ENCODE peak calls at places on chromosomes 1 and 21, in five cellular contexts. D, K, T, P and S are unnamed samples.

GRCh38 chr1:183912265-183912886 is 107.5 kb downstream of the RGL1 start:
- DNase-seq in T (no peak), P (no peak), K (no peak), D (no peak), S (no peak)

GRCh38 chr1:22848374-22848773 is 124.3 kb downstream of the LACTBL1 start:
- DNase-seq in T (no peak), P (no peak), K (no peak), D (no peak), S (no peak)

GRCh38 chr1:9589719-9590157 is 1.0 kb downstream of the TMEM201 start:
- DNase-seq in K (no peak), D (no peak), T (no peak), P (no peak), S (no peak)

GRCh38 chr1:203408485-203409229 is 57.7 kb upstream of the FMOD start:
- DNase-seq in K (no peak), P (no peak), D (no peak), T (peak), S (no peak)

GRCh38 chr1:109163549-109163948 is 49.6 kb downstream of the ELAPOR1 start:
- DNase-seq in K (no peak), T (no peak), D (no peak), P (no peak), S (no peak)

GRCh38 chr1:2411801-2412394 is 466 bp downstream of the PEX10 start:
- DNase-seq in T (peak), P (no peak), K (no peak), D (peak), S (peak)

GRCh38 chr1:53541761-53542550 is 82.8 kb downstream of the DMRTB1 start:
- DNase-seq in D (no peak), T (no peak), P (peak), K (no peak), S (no peak)

GRCh38 chr1:225567789-225568188 is 85.1 kb downstream of the ENAH start:
- DNase-seq in T (no peak), P (no peak), K (no peak), D (no peak), S (no peak)

GRCh38 chr1:109981128-109981379 is 3.5 kb upstream of the AHCYL1 start:
- DNase-seq in T (no peak), P (no peak), K (no peak), D (no peak), S (no peak)

GRCh38 chr1:117857434-117857833 is 72.0 kb downstream of the GDAP2 start:
- DNase-seq in T (no peak), P (no peak), D (no peak), K (no peak), S (no peak)

GRCh38 chr1:6098303-6099215 is 52.9 kb downstream of the KCNAB2 start:
- DNase-seq in K (peak), P (no peak), T (no peak), D (no peak), S (no peak)

GRCh38 chr1:167661527-167662436 is 31.8 kb downstream of the RCSD1 start:
- DNase-seq in T (no peak), D (no peak), K (no peak), P (no peak), S (no peak)

GRCh38 chr21:31873696-31874599 is 1.1 kb downstream of the HUNK start:
- DNase-seq in P (no peak), K (peak), T (no peak), D (peak), S (peak)

GRCh38 chr1:116879478-116880133 is 30.1 kb upstream of the PTGFRN start:
- DNase-seq in T (peak), K (peak), D (no peak), P (no peak), S (no peak)

GRCh38 chr1:105636052-105636451 is 1420.4 kb upstream of the PRMT6 start:
- DNase-seq in K (no peak), D (no peak), T (no peak), P (no peak), S (no peak)

GRCh38 chr1:6172549-6172948 is 7.6 kb downstream of the CHD5 start:
- DNase-seq in K (peak), P (no peak), T (no peak), D (peak), S (no peak)

GRCh38 chr1:36654586-36654985 is 171.9 kb upstream of the CSF3R start:
- DNase-seq in D (no peak), P (no peak), K (no peak), T (no peak), S (no peak)

GRCh38 chr1:78101514-78101913 is 55.7 kb downstream of the GIPC2 start:
- DNase-seq in K (no peak), D (no peak), T (no peak), P (peak), S (no peak)

GRCh38 chr1:58041621-58042020 is 504.9 kb downstream of the OMA1 start:
- DNase-seq in T (no peak), P (no peak), D (no peak), K (no peak), S (no peak)

GRCh38 chr1:2443285-2444137 is 31.1 kb upstream of the PEX10 start:
- DNase-seq in D (no peak), P (no peak), K (peak), T (no peak), S (no peak)

GRCh38 chr1:245060684-245061374 is 94.0 kb upstream of the KIF26B start:
- DNase-seq in K (peak), P (no peak), D (no peak), T (no peak), S (no peak)

GRCh38 chr1:172272087-172272486 is 148.4 kb upstream of the C1orf105 start:
- DNase-seq in K (no peak), T (no peak), P (no peak), D (no peak), S (no peak)

GRCh38 chr1:6588893-6589481 is 9.2 kb downstream of the ZBTB48 start:
- DNase-seq in D (no peak), T (no peak), P (no peak), K (no peak), S (no peak)

GRCh38 chr1:203475012-203475981 is at the start of gene PRELP:
- DNase-seq in P (no peak), T (peak), K (peak), D (no peak), S (no peak)

GRCh38 chr1:186511761-186512637 is 51.1 kb upstream of the PDC start:
- DNase-seq in K (no peak), T (no peak), D (no peak), P (no peak), S (no peak)

GRCh38 chr1:117257291-117257690 is 46.6 kb upstream of the VTCN1 start:
- DNase-seq in P (no peak), T (no peak), D (no peak), K (no peak), S (no peak)

GRCh38 chr1:64881281-64881680 is 85.1 kb downstream of the JAK1 start:
- DNase-seq in K (no peak), T (no peak), D (no peak), P (no peak), S (no peak)
- TF ChIP-seq POLR2AphosphoS5 in K (no peak), T (no peak), D (no peak), P (no peak), S (no peak)

GRCh38 chr1:28509705-28510349 is 4.0 kb downstream of the RCC1 start:
- DNase-seq in K (no peak), T (no peak), D (no peak), P (no peak), S (no peak)
- TF ChIP-seq POLR2AphosphoS5 in K (peak), T (no peak), D (peak), P (peak), S (peak)

DNA sequence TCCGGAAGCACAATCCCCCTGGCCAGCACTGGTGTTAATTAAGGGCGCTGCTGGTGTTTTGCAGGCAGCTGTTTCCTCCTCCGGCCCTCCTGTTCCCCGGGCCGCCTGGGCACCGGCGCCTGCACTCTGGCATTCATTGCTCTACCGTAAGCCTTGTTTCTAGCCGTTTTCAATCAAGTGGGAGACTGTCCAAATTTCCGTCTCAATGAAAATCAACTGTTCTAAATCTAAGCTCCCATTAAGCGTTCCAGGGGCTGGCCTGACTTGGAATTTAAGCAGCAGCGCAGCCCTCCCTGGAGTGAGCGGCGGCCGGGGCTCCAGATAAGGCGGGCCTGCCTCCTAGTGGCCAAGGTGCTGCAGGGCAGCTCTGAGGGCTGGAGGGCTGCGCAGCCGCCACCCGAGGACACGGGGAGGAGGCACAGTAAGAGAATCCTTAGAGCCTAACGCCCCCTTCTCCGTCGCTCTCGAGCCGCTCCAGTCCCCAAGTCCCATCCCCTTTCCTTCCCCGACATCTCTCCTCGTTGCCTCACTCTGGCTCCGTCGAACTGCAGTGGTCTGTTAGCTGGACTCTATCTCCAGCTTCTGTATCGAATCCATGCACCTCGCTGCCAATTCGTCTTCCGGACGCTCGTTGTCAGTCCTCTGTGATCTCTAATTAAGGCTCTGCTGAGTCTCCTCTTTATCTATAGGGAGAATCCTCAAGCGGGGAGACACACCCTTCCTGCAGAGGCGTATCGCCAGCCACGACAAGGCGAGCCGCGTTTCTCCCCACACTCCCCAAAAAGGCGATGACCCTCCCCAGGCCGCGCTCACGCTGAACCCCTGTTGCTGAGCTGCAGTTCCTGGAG is 57.8 kb upstream of the LRRC8D start:
- DNase-seq in D (peak), T (peak), K (peak), P (peak), S (peak)
- TF ChIP-seq POLR2AphosphoS5 in D (no peak), T (peak), K (no peak), P (no peak), S (no peak)

GRCh38 chr1:185337221-185337620 is 20.2 kb upstream of the IVNS1ABP start:
- DNase-seq in D (no peak), T (no peak), K (no peak), P (no peak), S (no peak)
- TF ChIP-seq POLR2AphosphoS5 in D (no peak), T (no peak), K (no peak), P (no peak), S (no peak)

GRCh38 chr1:201307239-201307638 is 23.9 kb downstream of the PKP1 start:
- DNase-seq in K (no peak), D (no peak), T (no peak), P (no peak), S (no peak)

GRCh38 chr1:201305815-201306214 is 22.5 kb downstream of the PKP1 start:
- DNase-seq in K (no peak), D (no peak), P (no peak), T (no peak), S (no peak)

GRCh38 chr1:201309420-201309819 is 26.1 kb downstream of the PKP1 start:
- DNase-seq in K (peak), D (no peak), P (peak), T (peak), S (peak)

GRCh38 chr1:201310251-201310985 is 27.1 kb downstream of the PKP1 start:
- DNase-seq in D (no peak), T (no peak), P (no peak), K (no peak), S (no peak)

GRCh38 chr1:201307760-201308499 is 24.6 kb downstream of the PKP1 start:
- DNase-seq in P (peak), T (peak), D (no peak), K (no peak), S (no peak)
- TF ChIP-seq POLR2AphosphoS5 in P (peak), T (peak), D (no peak), K (no peak), S (no peak)

GRCh38 chr1:229328598-229329362 is 14.1 kb downstream of the CCSAP start:
- DNase-seq in T (no peak), P (no peak), K (no peak), D (no peak), S (no peak)
- TF ChIP-seq POLR2AphosphoS5 in T (no peak), P (no peak), K (no peak), D (no peak), S (no peak)

GRCh38 chr21:29148535-29148934 is 18.1 kb downstream of the MAP3K7CL start:
- DNase-seq in D (no peak), T (no peak), P (no peak), K (no peak), S (no peak)

GRCh38 chr21:29145837-29146453 is 15.5 kb downstream of the MAP3K7CL start:
- DNase-seq in P (no peak), D (no peak), T (peak), K (no peak), S (no peak)

GRCh38 chr21:29146726-29147125 is 16.3 kb downstream of the MAP3K7CL start:
- DNase-seq in D (no peak), T (no peak), P (no peak), K (no peak), S (no peak)

GRCh38 chr21:29144736-29145353 is 14.4 kb downstream of the MAP3K7CL start:
- DNase-seq in D (no peak), K (no peak), P (no peak), T (no peak), S (no peak)

GRCh38 chr21:29145354-29145782 is 14.9 kb downstream of the MAP3K7CL start:
- DNase-seq in T (no peak), K (no peak), D (no peak), P (no peak), S (no peak)
- TF ChIP-seq POLR2AphosphoS5 in T (no peak), K (peak), D (no peak), P (no peak), S (no peak)

DNA sequence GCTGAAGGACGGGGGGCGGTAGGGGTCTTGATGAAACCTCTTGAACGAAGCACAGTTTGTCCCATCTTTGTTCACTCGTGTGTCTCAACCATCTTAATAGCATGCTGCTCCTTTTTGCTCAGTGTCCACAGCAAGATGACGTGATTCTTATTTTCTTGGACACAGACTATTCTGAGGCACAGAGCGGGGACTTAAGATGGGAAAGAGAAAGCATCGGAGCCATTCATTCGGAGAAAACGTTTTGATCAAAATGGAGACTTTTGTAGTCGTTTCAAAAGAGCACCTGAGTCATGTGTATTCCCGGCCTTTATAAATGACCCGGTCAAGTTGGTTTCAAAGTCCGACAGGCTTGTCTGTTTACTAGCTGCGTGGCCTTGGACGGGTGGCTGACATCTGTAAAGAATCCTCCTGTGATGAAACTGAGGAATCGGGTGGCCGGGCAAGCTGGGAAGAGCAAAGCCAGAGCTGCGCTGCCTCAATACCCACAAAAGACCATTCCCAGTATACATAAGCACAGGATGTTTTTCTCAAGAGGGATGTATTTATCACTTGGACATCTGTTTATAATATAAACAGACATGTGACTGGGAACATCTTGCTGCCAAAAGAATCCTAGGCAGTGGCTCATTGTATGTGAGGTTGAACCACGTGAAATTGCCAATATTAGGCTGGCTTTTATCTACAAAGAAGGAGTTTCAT is 18.5 kb downstream of the ETS2 start:
- DNase-seq in K (no peak), T (no peak), P (no peak), D (no peak), S (no peak)
- TF ChIP-seq POLR2AphosphoS5 in K (no peak), T (no peak), P (no peak), D (no peak), S (no peak)

GRCh38 chr21:37380349-37381323 is 14.1 kb downstream of the DYRK1A start:
- DNase-seq in K (no peak), P (no peak), T (peak), D (no peak), S (no peak)
- TF ChIP-seq POLR2AphosphoS5 in K (no peak), P (no peak), T (no peak), D (no peak), S (no peak)